ENCODE peak calls at places on chromosome 18, in seven cellular contexts. J is K562, O is HepG2, H is SK-N-SH, V is HCT116, X is H1, F is GM12878. U is an unnamed sample.

GRCh38 chr18:6294119-6294784 is 120.5 kb downstream of the L3MBTL4 start:
- DNase-seq in J (no peak), O (no peak), H (no peak), V (no peak), X (no peak), F (no peak), U (no peak)

GRCh38 chr18:8798996-8799395 is 93.6 kb downstream of the MTCL1 start:
- DNase-seq in J (no peak), O (no peak), H (peak), V (no peak), X (no peak), F (no peak), U (no peak)

GRCh38 chr18:58407263-58407648 is 221.6 kb downstream of the ALPK2 start:
- DNase-seq in J (no peak), O (peak), H (no peak), V (no peak), X (no peak), F (no peak), U (no peak)

GRCh38 chr18:49933530-49933929 is 120.2 kb upstream of the ACAA2 start:
- DNase-seq in J (no peak), O (no peak), H (no peak), V (no peak), X (no peak), F (no peak), U (no peak)

GRCh38 chr18:7177131-7177744 is 53.7 kb upstream of the LRRC30 start:
- DNase-seq in J (peak), O (peak), H (peak), V (no peak), X (no peak), F (no peak), U (peak)

GRCh38 chr18:48889115-48889941 is 61.4 kb downstream of the SMAD7 start:
- DNase-seq in J (no peak), O (no peak), H (peak), V (no peak), X (peak), F (no peak), U (no peak)

GRCh38 chr18:48409591-48410094 is 460 bp upstream of the ZBTB7C start:
- DNase-seq in J (no peak), O (no peak), H (peak), V (no peak), X (peak), F (no peak), U (peak)

GRCh38 chr18:63869851-63870250 is 17.7 kb upstream of the SERPINB2 start:
- DNase-seq in J (no peak), O (no peak), H (no peak), V (no peak), X (no peak), F (no peak), U (no peak)

GRCh38 chr18:46917808-46918600 is 602 bp downstream of the KATNAL2 start:
- DNase-seq in J (peak), O (no peak), H (no peak), V (no peak), X (peak), F (no peak), U (peak)

GRCh38 chr18:34794346-34794745 is 84.2 kb downstream of the DTNA start:
- DNase-seq in J (no peak), O (no peak), H (no peak), V (no peak), X (no peak), F (no peak), U (no peak)

GRCh38 chr18:9101730-9102390 is 639 bp upstream of the NDUFV2 start:
- DNase-seq in J (peak), O (peak), H (peak), V (peak), X (no peak), F (no peak), U (no peak)

GRCh38 chr18:63185979-63186378 is 133.6 kb downstream of the BCL2 start:
- DNase-seq in J (no peak), O (no peak), H (no peak), V (no peak), X (no peak), F (no peak), U (no peak)

GRCh38 chr18:45874501-45875184 is 49.2 kb downstream of the SIGLEC15 start:
- DNase-seq in J (peak), O (no peak), H (no peak), V (no peak), X (no peak), F (peak), U (no peak)

GRCh38 chr18:45877403-45877802 is 51.9 kb downstream of the SIGLEC15 start:
- DNase-seq in J (no peak), O (no peak), H (no peak), V (no peak), X (no peak), F (no peak), U (peak)

GRCh38 chr18:45876131-45876530 is 50.7 kb downstream of the SIGLEC15 start:
- DNase-seq in J (no peak), O (no peak), H (no peak), V (no peak), X (no peak), F (no peak), U (no peak)

GRCh38 chr18:45879681-45880655 is 54.5 kb downstream of the SIGLEC15 start:
- DNase-seq in J (peak), O (peak), H (peak), V (peak), X (peak), F (peak), U (peak)
- TF ChIP-seq JUND in J (peak), O (no peak), H (no peak), V (no peak), X (no peak), F (no peak), U (no peak)

DNA sequence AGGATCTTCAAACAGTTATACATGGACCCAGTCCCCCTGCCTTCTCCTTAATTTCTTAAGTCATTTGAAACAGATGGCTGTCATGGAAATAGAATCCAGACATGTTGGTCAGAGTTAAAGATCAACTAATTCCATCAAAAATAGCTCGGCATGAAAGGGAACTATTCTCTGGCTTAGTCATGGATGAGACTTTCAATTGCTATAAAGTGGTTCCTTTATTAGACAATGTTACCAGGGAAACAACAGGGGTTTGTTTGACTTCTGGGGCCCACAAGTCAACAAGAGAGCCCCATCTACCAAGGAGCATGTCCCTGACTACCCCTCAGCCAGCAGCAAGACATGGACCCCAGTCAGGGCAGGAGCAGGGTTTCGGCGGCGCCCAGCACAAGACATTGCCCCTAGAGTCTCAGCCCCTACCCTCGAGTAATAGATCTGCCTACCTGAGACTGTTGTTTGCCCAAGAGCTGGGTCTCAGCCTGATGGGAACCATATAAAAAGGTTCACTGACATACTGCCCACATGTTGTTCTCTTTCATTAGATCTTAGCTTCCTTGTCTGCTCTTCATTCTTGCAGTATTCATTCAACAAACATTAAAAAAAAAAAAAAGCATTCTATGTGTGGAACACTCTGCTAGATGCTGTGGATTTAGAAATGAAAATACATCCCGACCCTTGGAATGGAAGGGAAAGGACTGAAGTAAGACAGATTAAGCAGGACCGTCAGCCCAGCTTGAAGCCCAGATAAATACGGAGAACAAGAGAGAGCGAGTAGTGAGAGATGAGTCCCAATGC is 4.6 kb downstream of the TTR start:
- DNase-seq in J (no peak), O (peak), H (peak), V (no peak), X (no peak), F (no peak), U (no peak)
- TF ChIP-seq JUND in J (no peak), O (no peak), H (peak), V (no peak), X (no peak), F (no peak), U (no peak)

GRCh38 chr18:36640005-36640952 is 188.5 kb downstream of the TPGS2 start:
- DNase-seq in J (no peak), O (no peak), H (no peak), V (no peak), X (no peak), F (no peak), U (no peak)
- TF ChIP-seq JUND in J (no peak), O (no peak), H (no peak), V (no peak), X (no peak), F (no peak), U (no peak)

GRCh38 chr18:75267643-75268184 is 57.1 kb downstream of the TSHZ1 start:
- DNase-seq in J (no peak), O (no peak), H (no peak), V (no peak), X (no peak), F (peak), U (no peak)
- TF ChIP-seq JUND in J (no peak), O (no peak), H (no peak), V (no peak), X (no peak), F (no peak), U (no peak)

DNA sequence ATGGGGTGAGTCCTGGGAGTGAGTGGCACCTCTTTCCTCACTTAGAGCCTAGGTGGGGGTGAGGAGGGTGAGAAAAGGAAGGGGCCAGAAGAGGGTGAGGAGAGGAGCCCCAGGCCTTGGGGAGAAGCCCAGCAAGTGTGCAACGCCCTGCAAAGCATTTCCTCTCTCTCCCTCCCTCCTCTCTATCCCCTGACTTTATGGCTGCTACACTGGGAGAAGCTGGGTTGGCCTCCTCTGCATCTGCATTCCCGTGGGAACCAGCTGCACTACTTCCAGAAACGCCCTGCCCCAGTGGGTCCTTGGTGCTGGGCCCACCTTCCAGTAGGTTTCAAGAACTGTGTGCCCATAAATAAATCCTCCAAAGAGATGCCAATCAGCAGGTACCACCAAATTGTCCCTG is 95.9 kb upstream of the BOD1L2 start:
- DNase-seq in J (no peak), O (no peak), H (no peak), V (no peak), X (no peak), F (no peak), U (no peak)
- TF ChIP-seq JUND in J (no peak), O (no peak), H (no peak), V (no peak), X (no peak), F (no peak), U (no peak)